ENCODE peak calls at places on chromosomes 7 and 10, in six cellular contexts. One of them, this sample, is unnamed.

GRCh38 chr7:6279937-6280336 is 7.5 kb upstream of the CYTH3 start:
- DNase-seq in anterior cingulate cortex: no peak
- DNase-seq in myocyte: no peak
- DNase-seq in endothelial cell of umbilical vein: no peak
- DNase-seq in MCF 10A: no peak
- DNase-seq in OCI-M1: no peak
- DNase-seq in this sample: no peak

GRCh38 chr10:107577226-107577625 is 412.7 kb upstream of the SORCS1 start:
- DNase-seq in anterior cingulate cortex: no peak
- DNase-seq in myocyte: peak
- DNase-seq in endothelial cell of umbilical vein: no peak
- DNase-seq in MCF 10A: no peak
- DNase-seq in OCI-M1: no peak
- DNase-seq in this sample: no peak

GRCh38 chr10:80444646-80445319 is 9.3 kb upstream of the TSPAN14 start:
- DNase-seq in anterior cingulate cortex: peak
- DNase-seq in myocyte: peak
- DNase-seq in endothelial cell of umbilical vein: peak
- DNase-seq in MCF 10A: peak
- DNase-seq in OCI-M1: peak
- DNase-seq in this sample: no peak

GRCh38 chr7:54877683-54878082 is 118.7 kb upstream of the SEC61G start:
- DNase-seq in anterior cingulate cortex: no peak
- DNase-seq in myocyte: peak
- DNase-seq in endothelial cell of umbilical vein: no peak
- DNase-seq in MCF 10A: peak
- DNase-seq in OCI-M1: no peak
- DNase-seq in this sample: no peak

GRCh38 chr7:2012981-2013380 is 219.8 kb downstream of the MAD1L1 start:
- DNase-seq in anterior cingulate cortex: peak
- DNase-seq in myocyte: peak
- DNase-seq in endothelial cell of umbilical vein: no peak
- DNase-seq in MCF 10A: no peak
- DNase-seq in OCI-M1: no peak
- DNase-seq in this sample: no peak

GRCh38 chr10:119817991-119818888 is 54.4 kb downstream of the MCMBP start:
- DNase-seq in anterior cingulate cortex: peak
- DNase-seq in myocyte: no peak
- DNase-seq in endothelial cell of umbilical vein: peak
- DNase-seq in MCF 10A: no peak
- DNase-seq in OCI-M1: no peak
- DNase-seq in this sample: no peak

GRCh38 chr10:80500572-80501380 is 36.9 kb upstream of the SH2D4B start:
- DNase-seq in anterior cingulate cortex: no peak
- DNase-seq in myocyte: no peak
- DNase-seq in endothelial cell of umbilical vein: no peak
- DNase-seq in MCF 10A: peak
- DNase-seq in OCI-M1: no peak
- DNase-seq in this sample: no peak

GRCh38 chr7:75738975-75739795 is 444 bp upstream of the HIP1 start:
- DNase-seq in anterior cingulate cortex: peak
- DNase-seq in myocyte: peak
- DNase-seq in endothelial cell of umbilical vein: peak
- DNase-seq in MCF 10A: peak
- DNase-seq in OCI-M1: peak
- DNase-seq in this sample: peak

GRCh38 chr10:75108684-75109458 is 2.6 kb upstream of the SAMD8 start:
- DNase-seq in anterior cingulate cortex: no peak
- DNase-seq in myocyte: peak
- DNase-seq in endothelial cell of umbilical vein: no peak
- DNase-seq in MCF 10A: no peak
- DNase-seq in OCI-M1: peak
- DNase-seq in this sample: no peak

GRCh38 chr10:84743483-84743882 is 415.1 kb downstream of the CCSER2 start:
- DNase-seq in anterior cingulate cortex: no peak
- DNase-seq in myocyte: no peak
- DNase-seq in endothelial cell of umbilical vein: no peak
- DNase-seq in MCF 10A: peak
- DNase-seq in OCI-M1: peak
- DNase-seq in this sample: no peak

GRCh38 chr10:75208177-75208576 is 2.4 kb upstream of the VDAC2 start:
- DNase-seq in anterior cingulate cortex: no peak
- DNase-seq in myocyte: peak
- DNase-seq in endothelial cell of umbilical vein: no peak
- DNase-seq in MCF 10A: peak
- DNase-seq in OCI-M1: no peak
- DNase-seq in this sample: no peak

GRCh38 chr10:69049564-69049955 is 38.3 kb upstream of the SRGN start:
- DNase-seq in anterior cingulate cortex: no peak
- DNase-seq in myocyte: no peak
- DNase-seq in endothelial cell of umbilical vein: no peak
- DNase-seq in MCF 10A: no peak
- DNase-seq in OCI-M1: peak
- DNase-seq in this sample: no peak

GRCh38 chr7:130996205-130996840 is 262.3 kb upstream of the KLF14 start:
- DNase-seq in anterior cingulate cortex: no peak
- DNase-seq in myocyte: no peak
- DNase-seq in endothelial cell of umbilical vein: no peak
- DNase-seq in MCF 10A: peak
- DNase-seq in OCI-M1: no peak
- DNase-seq in this sample: no peak

GRCh38 chr7:106572394-106573124 is 88.4 kb downstream of the CCDC71L start:
- DNase-seq in anterior cingulate cortex: no peak
- DNase-seq in myocyte: no peak
- DNase-seq in endothelial cell of umbilical vein: no peak
- DNase-seq in MCF 10A: no peak
- DNase-seq in OCI-M1: no peak
- DNase-seq in this sample: no peak

GRCh38 chr7:2757361-2757903 is 69.4 kb downstream of the AMZ1 start:
- DNase-seq in anterior cingulate cortex: peak
- DNase-seq in myocyte: peak
- DNase-seq in endothelial cell of umbilical vein: no peak
- DNase-seq in MCF 10A: peak
- DNase-seq in OCI-M1: no peak
- DNase-seq in this sample: no peak

GRCh38 chr7:72335561-72336381 is 76.4 kb downstream of the CALN1 start:
- DNase-seq in anterior cingulate cortex: no peak
- DNase-seq in myocyte: no peak
- DNase-seq in endothelial cell of umbilical vein: no peak
- DNase-seq in MCF 10A: no peak
- DNase-seq in OCI-M1: no peak
- DNase-seq in this sample: no peak

GRCh38 chr7:116377721-116378120 is 121.8 kb upstream of the CAV2 start:
- DNase-seq in anterior cingulate cortex: no peak
- DNase-seq in myocyte: no peak
- DNase-seq in endothelial cell of umbilical vein: no peak
- DNase-seq in MCF 10A: no peak
- DNase-seq in OCI-M1: no peak
- DNase-seq in this sample: no peak

GRCh38 chr7:74254858-74255379 is 720 bp upstream of the RFC2 start:
- DNase-seq in anterior cingulate cortex: no peak
- DNase-seq in myocyte: no peak
- DNase-seq in endothelial cell of umbilical vein: no peak
- DNase-seq in MCF 10A: no peak
- DNase-seq in OCI-M1: peak
- DNase-seq in this sample: no peak

GRCh38 chr10:118518095-118518494 is 77.4 kb downstream of the PRLHR start:
- DNase-seq in anterior cingulate cortex: no peak
- DNase-seq in myocyte: no peak
- DNase-seq in endothelial cell of umbilical vein: no peak
- DNase-seq in MCF 10A: no peak
- DNase-seq in OCI-M1: no peak
- DNase-seq in this sample: no peak

This sample was measured in NCI-H1048.